ENCODE peak calls at places on chromosomes 1 and 21, in seven cellular contexts. D, R, N, Q, X, H and J are unnamed samples. For H3K4me1, the result is how much of the 10 kb centered on the place peaks cover.

GRCh38 chr1:7727816-7728477 is 43.1 kb upstream of the VAMP3 start:
- DNase-seq in R (no peak), N (no peak), D (no peak), X (no peak), H (no peak), Q (no peak), J (no peak)

GRCh38 chr1:29798699-29799566 is 562.6 kb downstream of the PTPRU start:
- DNase-seq in N (no peak), D (no peak), R (no peak), X (no peak), H (no peak), Q (no peak), J (no peak)

GRCh38 chr1:181087400-181087901 is 1.0 kb upstream of the IER5 start:
- DNase-seq in R (peak), N (peak), H (peak), X (no peak), D (peak), Q (no peak), J (no peak)

GRCh38 chr1:38083541-38083940 is 36.9 kb upstream of the POU3F1 start:
- DNase-seq in X (no peak), N (no peak), R (no peak), Q (no peak), H (no peak), D (peak), J (no peak)

GRCh38 chr1:9126511-9126910 is 2.4 kb downstream of the GPR157 start:
- DNase-seq in H (no peak), D (no peak), R (no peak), Q (no peak), N (no peak), X (no peak), J (no peak)

GRCh38 chr1:229268505-229268904 is 2.4 kb upstream of the RAB4A start:
- DNase-seq in X (no peak), R (peak), N (peak), Q (no peak), H (no peak), D (no peak), J (no peak)

GRCh38 chr1:153540394-153541361 is at the start of gene S100A5:
- DNase-seq in Q (no peak), H (peak), X (peak), R (peak), N (peak), D (peak), J (peak)

GRCh38 chr1:15213333-15213732 is 33.7 kb upstream of the FHAD1 start:
- DNase-seq in D (no peak), X (peak), H (no peak), N (peak), Q (no peak), R (no peak), J (no peak)

GRCh38 chr1:212285685-212286436 is 651 bp downstream of the PPP2R5A start:
- DNase-seq in Q (peak), R (peak), X (peak), H (peak), N (peak), D (peak), J (peak)

GRCh38 chr1:155300553-155301329 is 497 bp downstream of the PKLR start:
- DNase-seq in Q (peak), R (no peak), H (peak), X (no peak), N (no peak), D (no peak), J (peak)

GRCh38 chr21:27649323-27649722 is 682.4 kb upstream of the ADAMTS5 start:
- DNase-seq in D (no peak), H (no peak), R (peak), N (peak), X (peak), Q (no peak), J (peak)

GRCh38 chr1:221778535-221779142 is 36.8 kb upstream of the DUSP10 start:
- DNase-seq in X (no peak), N (no peak), H (peak), D (no peak), R (no peak), Q (peak), J (no peak)

GRCh38 chr1:10899490-10900264 is 103.2 kb upstream of the CASZ1 start:
- DNase-seq in X (no peak), N (no peak), Q (no peak), H (no peak), D (no peak), R (no peak), J (peak)

GRCh38 chr1:192766009-192766625 is 42.7 kb upstream of the RGS2 start:
- DNase-seq in N (peak), H (no peak), D (no peak), R (peak), X (peak), Q (no peak), J (no peak)

DNA sequence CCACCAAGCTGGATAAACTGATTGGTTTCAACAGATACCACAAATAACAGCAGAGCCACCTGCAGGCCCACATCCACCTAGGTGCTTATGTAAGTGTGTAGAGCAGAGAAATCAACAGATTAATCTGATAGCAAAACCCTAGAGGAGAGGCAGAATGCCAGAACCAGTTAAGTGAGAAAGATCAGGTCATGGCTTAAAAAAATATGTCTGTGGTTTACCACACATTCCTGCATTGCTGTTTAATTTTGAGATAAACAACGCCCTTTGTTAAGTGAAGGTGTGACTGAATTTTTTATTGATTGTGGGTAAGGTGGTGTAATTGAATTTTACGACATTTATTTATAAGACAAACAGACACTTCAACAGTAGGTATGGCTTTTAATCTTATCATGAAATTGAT is 21.2 kb downstream of the CRNN start:
- DNase-seq in R (no peak), H (no peak), N (peak), D (no peak), Q (no peak), X (no peak), J (no peak)
- H3K4me1 ChIP-seq in R (under half), H (under half), N (under half), D (under half), Q (under half), X (under half), J (under half)

DNA sequence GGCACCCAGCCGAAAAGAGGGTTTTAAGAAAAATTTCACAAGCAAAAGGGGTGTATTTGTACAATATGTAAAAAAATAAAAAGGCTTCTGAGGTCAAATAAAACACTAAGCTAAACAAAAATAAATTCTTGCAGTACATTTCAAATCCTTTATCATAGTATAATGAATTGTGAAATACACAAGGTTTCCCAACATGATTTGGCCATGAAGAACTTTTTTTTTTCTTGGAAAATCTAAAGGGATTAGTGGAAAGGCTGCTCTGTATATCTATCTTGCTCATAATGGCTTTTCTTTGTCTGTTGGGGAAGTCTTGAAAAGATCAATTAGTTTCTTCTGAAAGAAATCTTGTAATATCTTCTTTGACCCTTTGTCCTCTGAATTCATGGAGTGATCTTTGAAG is 593.4 kb downstream of the PLPP3 start:
- DNase-seq in R (peak), X (no peak), N (no peak), D (no peak), Q (no peak), H (no peak), J (no peak)
- H3K4me1 ChIP-seq in R (under half), X (under half), N (under half), D (under half), Q (under half), H (under half), J (under half)

DNA sequence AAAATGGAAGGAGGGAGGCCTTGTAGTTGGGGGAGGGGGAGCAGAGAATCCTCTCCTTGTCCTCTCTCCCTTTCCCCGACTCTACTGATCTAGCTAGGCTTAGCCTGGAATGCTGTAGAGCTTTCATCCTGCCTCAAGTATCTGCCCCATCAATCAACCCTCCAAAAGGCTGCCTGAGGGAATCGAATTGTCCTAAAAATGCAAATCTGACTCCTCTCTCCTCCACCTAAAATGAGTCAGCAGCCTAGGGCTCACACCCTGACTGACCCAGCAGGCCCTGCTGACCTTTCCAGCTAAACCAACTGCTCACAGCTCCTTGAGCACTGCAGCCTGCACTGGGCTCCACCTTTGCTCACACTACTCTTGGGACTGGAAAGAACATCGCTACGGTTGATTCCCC is 2.8 kb downstream of the HPDL start:
- DNase-seq in Q (no peak), D (no peak), X (no peak), N (no peak), R (peak), H (no peak), J (no peak)
- H3K4me1 ChIP-seq in Q (under half), D (under half), X (under half), N (under half), R (under half), H (under half), J (under half)

GRCh38 chr1:33047839-33048305 is 11.2 kb upstream of the AK2 start:
- DNase-seq in Q (no peak), H (peak), N (peak), X (peak), R (peak), D (no peak), J (no peak)
- H3K4me1 ChIP-seq in Q (under half), H (under half), N (under half), X (under half), R (under half), D (under half), J (under half)

GRCh38 chr1:205663286-205663994 is 16.9 kb downstream of the SLC45A3 start:
- DNase-seq in D (no peak), Q (no peak), H (no peak), N (no peak), X (no peak), R (no peak), J (no peak)

GRCh38 chr1:205662791-205663190 is 17.5 kb downstream of the SLC45A3 start:
- DNase-seq in D (no peak), X (no peak), Q (no peak), R (no peak), H (no peak), N (no peak), J (no peak)

GRCh38 chr1:205665216-205665757 is 15.0 kb downstream of the SLC45A3 start:
- DNase-seq in X (no peak), R (no peak), D (no peak), H (peak), Q (peak), N (no peak), J (no peak)

GRCh38 chr1:205666372-205667166 is 13.7 kb downstream of the SLC45A3 start:
- DNase-seq in D (no peak), R (no peak), H (no peak), X (no peak), Q (peak), N (no peak), J (peak)

GRCh38 chr1:205664399-205665108 is 15.8 kb downstream of the SLC45A3 start:
- DNase-seq in D (no peak), R (no peak), N (peak), X (peak), Q (peak), H (peak), J (peak)
- H3K4me1 ChIP-seq in D (under half), R (under half), N (under half), X (under half), Q (under half), H (under half), J (under half)

DNA sequence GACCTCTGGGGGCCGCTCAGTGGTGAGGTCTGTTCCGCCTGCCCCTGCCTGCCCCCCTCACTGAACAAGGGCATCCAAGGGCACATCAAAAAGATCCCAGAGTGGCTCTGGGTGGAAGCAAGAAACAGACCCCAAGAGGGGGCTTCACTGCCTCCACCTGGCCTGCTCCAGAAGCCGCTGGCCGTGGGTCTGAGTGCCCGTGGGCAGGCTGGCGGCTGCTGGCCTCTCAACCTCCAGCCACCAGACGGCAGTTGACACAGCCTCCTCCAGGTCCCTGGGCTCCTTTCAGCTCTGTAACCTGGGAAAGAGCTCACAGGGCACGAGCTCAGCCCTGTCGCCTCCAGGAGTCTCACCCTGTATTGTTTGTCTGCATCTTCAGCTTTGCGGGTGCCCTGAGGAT is 56.3 kb downstream of the SLX9 start:
- DNase-seq in R (no peak), N (no peak), D (no peak), H (no peak), Q (no peak), X (no peak), J (no peak)
- H3K4me1 ChIP-seq in R (under half), N (under half), D (under half), H (under half), Q (under half), X (under half), J (under half)

GRCh38 chr21:37060296-37060695 is 12.6 kb downstream of the PIGP start:
- DNase-seq in R (peak), D (peak), X (peak), Q (peak), N (peak), H (peak), J (peak)
- H3K4me1 ChIP-seq in R (under half), D (under half), X (under half), Q (under half), N (under half), H (under half), J (under half)

GRCh38 chr1:87134625-87135024 is 194.1 kb upstream of the LMO4 start:
- DNase-seq in H (no peak), R (no peak), X (no peak), N (no peak), Q (no peak), D (no peak), J (peak)

GRCh38 chr1:87131809-87132663 is 196.6 kb upstream of the LMO4 start:
- DNase-seq in X (peak), R (peak), Q (peak), H (peak), N (peak), D (peak), J (peak)

GRCh38 chr1:87130437-87130836 is 198.2 kb upstream of the LMO4 start:
- DNase-seq in Q (no peak), R (no peak), H (no peak), D (no peak), N (no peak), X (no peak), J (no peak)

GRCh38 chr1:87134061-87134460 is 194.6 kb upstream of the LMO4 start:
- DNase-seq in Q (no peak), D (no peak), N (peak), H (no peak), R (peak), X (peak), J (peak)

GRCh38 chr1:87132664-87133000 is 196.0 kb upstream of the LMO4 start:
- DNase-seq in H (no peak), N (no peak), X (no peak), D (no peak), R (no peak), Q (no peak), J (peak)
- H3K4me1 ChIP-seq in H (under half), N (under half), X (under half), D (under half), R (under half), Q (under half), J (under half)

DNA sequence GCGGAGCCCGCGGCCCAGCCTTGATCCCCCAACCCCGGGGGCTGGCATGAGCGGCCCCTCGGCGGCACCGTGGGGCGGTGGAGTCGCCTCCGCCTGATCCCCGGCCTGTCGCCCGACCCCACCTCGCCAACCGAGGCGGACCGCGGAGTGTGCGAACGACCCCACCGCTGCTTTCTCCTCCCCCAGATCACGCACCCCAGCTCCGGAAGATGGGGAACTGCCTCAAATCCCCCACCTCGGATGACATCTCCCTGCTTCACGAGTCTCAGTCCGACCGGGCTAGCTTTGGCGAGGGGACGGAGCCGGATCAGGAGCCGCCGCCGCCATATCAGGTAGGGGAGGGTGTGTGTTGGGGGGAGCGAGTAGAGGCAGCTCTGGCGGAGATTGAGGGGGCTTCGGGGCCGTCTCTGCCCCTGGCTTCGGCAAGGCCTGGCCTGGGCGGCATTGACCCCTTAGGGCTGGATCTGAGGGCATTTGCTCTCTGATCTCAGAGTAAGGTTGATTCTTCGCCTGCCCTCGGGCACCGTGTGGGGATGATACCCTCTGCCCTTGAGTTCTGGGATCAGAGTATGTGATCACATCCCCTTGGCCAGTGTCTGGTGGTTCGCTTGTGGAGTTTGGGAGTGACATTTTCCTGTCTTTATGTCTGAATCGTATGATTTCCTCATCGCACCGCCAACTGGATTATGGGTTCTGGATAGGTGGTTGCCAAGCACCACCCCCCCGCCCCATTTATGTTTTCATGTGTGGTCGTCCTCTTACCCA is 657 bp downstream of the RNF11 start:
- DNase-seq in X (peak), N (peak), H (peak), D (peak), R (peak), Q (peak), J (peak)
- H3K4me1 ChIP-seq in X (under half), N (under half), H (under half), D (under half), R (under half), Q (under half), J (under half)

GRCh38 chr21:44332965-44333364 is 6.2 kb downstream of the CFAP410 start:
- DNase-seq in H (no peak), Q (no peak), D (no peak), X (no peak), R (no peak), N (no peak), J (no peak)
- H3K4me1 ChIP-seq in H (under half), Q (under half), D (under half), X (under half), R (under half), N (under half), J (under half)